ENCODE peak calls at places on chromosome 22, in seven cellular contexts. O is A172; I is neuronal stem cell; L is fibroblast of mammary gland; Y is pulmonary artery endothelial cell; K is activated CD8-positive, alpha-beta memory T cell treated with anti-CD3 and anti-CD28 coated beads, Interleukin-2, amount 10 ng/mL, durations not matched to agents 7 days and 5 days; M is ELF-1. D is an unnamed sample.

GRCh38 chr22:39592104-39593060 is 21.8 kb downstream of the CACNA1I start:
- DNase-seq in I (no peak), Y (peak), L (peak), O (peak), M (peak), K (no peak), D (no peak)

GRCh38 chr22:45863981-45864751 is 112.8 kb downstream of the WNT7B start:
- DNase-seq in K (peak), M (peak), O (peak), I (peak), L (peak), Y (peak), D (peak)

GRCh38 chr22:35839811-35840739 is 122.4 kb downstream of the APOL5 start:
- DNase-seq in I (peak), K (no peak), M (peak), O (peak), L (peak), Y (peak), D (peak)

GRCh38 chr22:39349506-39349966 is 255 bp upstream of the SYNGR1 start:
- DNase-seq in I (peak), L (no peak), Y (no peak), O (no peak), K (peak), M (no peak), D (peak)

GRCh38 chr22:50622723-50623327 is 5.1 kb downstream of the ARSA start:
- DNase-seq in L (no peak), I (no peak), Y (no peak), M (peak), O (no peak), K (no peak), D (no peak)

GRCh38 chr22:39638958-39639357 is 68.4 kb downstream of the CACNA1I start:
- DNase-seq in K (no peak), L (peak), Y (no peak), O (no peak), I (no peak), M (no peak), D (no peak)

GRCh38 chr22:45534339-45535192 is 31.9 kb downstream of the FBLN1 start:
- DNase-seq in Y (no peak), I (no peak), L (peak), O (no peak), K (no peak), M (no peak), D (no peak)

GRCh38 chr22:30705710-30706651 is 11.3 kb downstream of the OSBP2 start:
- DNase-seq in O (peak), K (peak), Y (no peak), M (peak), L (peak), I (no peak), D (no peak)

GRCh38 chr22:31378123-31378522 is 21.3 kb upstream of the DRG1 start:
- DNase-seq in M (no peak), Y (no peak), L (no peak), O (no peak), K (no peak), I (no peak), D (no peak)

GRCh38 chr22:32823024-32823730 is 21.7 kb downstream of the TIMP3 start:
- DNase-seq in O (peak), L (peak), I (no peak), Y (no peak), M (peak), K (no peak), D (peak)

GRCh38 chr22:22740560-22741276 is 96.3 kb downstream of the GGTLC2 start:
- DNase-seq in M (no peak), O (no peak), L (no peak), Y (no peak), K (no peak), I (no peak), D (no peak)

GRCh38 chr22:47295226-47295901 is 532.9 kb downstream of the TBC1D22A start:
- DNase-seq in O (no peak), M (no peak), L (no peak), K (peak), I (no peak), Y (no peak), D (no peak)

GRCh38 chr22:41078975-41079374 is 13.4 kb upstream of the EP300 start:
- DNase-seq in K (no peak), I (peak), M (no peak), L (no peak), Y (no peak), O (no peak), D (no peak)

GRCh38 chr22:45227645-45228400 is 12.9 kb downstream of the KIAA0930 start:
- DNase-seq in K (no peak), L (no peak), M (no peak), Y (no peak), I (no peak), O (no peak), D (no peak)

GRCh38 chr22:37054078-37054440 is 2.5 kb downstream of the KCTD17 start:
- DNase-seq in L (no peak), I (no peak), M (no peak), Y (no peak), O (no peak), K (no peak), D (no peak)

GRCh38 chr22:38840129-38840528 is 3.7 kb downstream of the NPTXR start:
- DNase-seq in K (no peak), I (no peak), L (no peak), M (no peak), Y (no peak), O (no peak), D (no peak)

GRCh38 chr22:50612168-50612714 is 11.6 kb downstream of the MAPK8IP2 start:
- DNase-seq in O (no peak), I (no peak), M (no peak), L (no peak), K (no peak), Y (no peak), D (no peak)

GRCh38 chr22:48695251-48695650 is 1132.4 kb downstream of the BRD1 start:
- DNase-seq in K (no peak), I (no peak), O (no peak), L (no peak), M (no peak), Y (no peak), D (no peak)

GRCh38 chr22:23398701-23399366 is 181.3 kb downstream of the IGLL1 start:
- DNase-seq in M (no peak), L (no peak), O (no peak), Y (no peak), I (no peak), K (no peak), D (no peak)

GRCh38 chr22:41994506-41994905 is 4.1 kb upstream of the WBP2NL start:
- DNase-seq in Y (no peak), L (no peak), K (peak), I (no peak), O (no peak), M (no peak), D (no peak)

GRCh38 chr22:42754658-42755057 is 34.0 kb upstream of the A4GALT start:
- DNase-seq in L (peak), O (peak), I (no peak), K (no peak), Y (no peak), M (no peak), D (no peak)

GRCh38 chr22:32991353-32992115 is 66.6 kb downstream of the SYN3 start:
- DNase-seq in I (no peak), L (peak), K (no peak), Y (no peak), O (no peak), M (peak), D (no peak)

GRCh38 chr22:35319244-35319985 is 19.7 kb downstream of the TOM1 start:
- DNase-seq in Y (no peak), L (no peak), O (no peak), M (no peak), K (no peak), I (no peak), D (no peak)

GRCh38 chr22:22397292-22397870 is 111.2 kb downstream of the ZNF280B start:
- DNase-seq in L (peak), I (no peak), Y (no peak), O (peak), K (no peak), M (peak), D (peak)

GRCh38 chr22:27651486-27651885 is 150.1 kb downstream of the MN1 start:
- DNase-seq in M (no peak), L (no peak), O (no peak), I (no peak), K (no peak), Y (no peak), D (no peak)

GRCh38 chr22:25839755-25840154 is 97.8 kb downstream of the MYO18B start:
- DNase-seq in O (no peak), I (no peak), K (no peak), L (no peak), Y (no peak), M (no peak), D (no peak)

GRCh38 chr22:21628386-21629261 is 1.2 kb downstream of the YDJC start:
- DNase-seq in L (no peak), O (no peak), Y (no peak), I (no peak), M (no peak), K (no peak), D (no peak)

GRCh38 chr22:23984430-23984829 is 4.5 kb downstream of the GSTT2 start:
- DNase-seq in O (peak), M (no peak), I (peak), K (no peak), Y (no peak), L (peak), D (no peak)

GRCh38 chr22:35915477-35916013 is 113.1 kb downstream of the RBFOX2 start:
- DNase-seq in K (no peak), Y (no peak), O (no peak), I (no peak), L (peak), M (peak), D (no peak)

GRCh38 chr22:44391481-44392445 is 79.0 kb upstream of the SHISAL1 start:
- DNase-seq in I (no peak), M (no peak), Y (no peak), K (no peak), L (no peak), O (no peak), D (no peak)